ENCODE peak calls at places on chromosome 15, in six cellular contexts. M is left lung, Z is stomach, X is brain microvascular endothelial cell, V is ascending aorta, U is fibroblast of lung. W is an unnamed sample.

GRCh38 chr15:89068325-89068784 is 19.9 kb upstream of the ABHD2 start:
- DNase-seq in M (peak), Z (no peak), X (peak), V (peak), U (peak), W (peak)

GRCh38 chr15:35349916-35350315 is 196.0 kb downstream of the DPH6 start:
- DNase-seq in M (no peak), Z (no peak), X (no peak), V (no peak), U (no peak), W (peak)

GRCh38 chr15:70556804-70557203 is 206.6 kb downstream of the UACA start:
- DNase-seq in M (no peak), Z (no peak), X (no peak), V (peak), U (no peak), W (no peak)

GRCh38 chr15:78353093-78353492 is 12.9 kb downstream of the CRABP1 start:
- DNase-seq in M (no peak), Z (no peak), X (no peak), V (no peak), U (no peak), W (no peak)

GRCh38 chr15:35618260-35619188 is 72.6 kb upstream of the DPH6 start:
- DNase-seq in M (no peak), Z (no peak), X (no peak), V (no peak), U (peak), W (no peak)

GRCh38 chr15:23629234-23629805 is 18.3 kb downstream of the MAGEL2 start:
- DNase-seq in M (no peak), Z (no peak), X (no peak), V (no peak), U (peak), W (peak)

GRCh38 chr15:77702211-77702957 is 69.7 kb upstream of the LINGO1 start:
- DNase-seq in M (no peak), Z (no peak), X (peak), V (no peak), U (peak), W (peak)

GRCh38 chr15:56468271-56468912 is 3.5 kb upstream of the MNS1 start:
- DNase-seq in M (no peak), Z (no peak), X (no peak), V (no peak), U (no peak), W (no peak)

GRCh38 chr15:95208988-95209387 is 977.6 kb downstream of the MCTP2 start:
- DNase-seq in M (no peak), Z (no peak), X (peak), V (no peak), U (peak), W (peak)

GRCh38 chr15:71332605-71333004 is 217.3 kb downstream of the THSD4 start:
- DNase-seq in M (no peak), Z (no peak), X (no peak), V (no peak), U (peak), W (no peak)

GRCh38 chr15:31605467-31605931 is 278.9 kb downstream of the KLF13 start:
- DNase-seq in M (no peak), Z (no peak), X (peak), V (no peak), U (peak), W (peak)

GRCh38 chr15:89822951-89823701 is 8.5 kb upstream of the ANPEP start:
- DNase-seq in M (peak), Z (no peak), X (no peak), V (no peak), U (peak), W (peak)

GRCh38 chr15:81909229-81910087 is 136.4 kb downstream of the MEX3B start:
- DNase-seq in M (no peak), Z (no peak), X (no peak), V (no peak), U (no peak), W (no peak)

GRCh38 chr15:34223904-34224596 is 766 bp upstream of the EMC4 start:
- DNase-seq in M (no peak), Z (no peak), X (no peak), V (no peak), U (no peak), W (no peak)

GRCh38 chr15:41822471-41822870 is 5.4 kb upstream of the JMJD7 start:
- DNase-seq in M (no peak), Z (no peak), X (no peak), V (no peak), U (no peak), W (no peak)

GRCh38 chr15:22786868-22787698 is 639 bp downstream of the NIPA1 start:
- DNase-seq in M (no peak), Z (peak), X (no peak), V (no peak), U (peak), W (peak)

GRCh38 chr15:51341366-51342248 is at the start of gene GLDN:
- DNase-seq in M (peak), Z (peak), X (no peak), V (peak), U (peak), W (peak)

GRCh38 chr15:24879492-24879891 is 75.3 kb upstream of the SNRPN start:
- DNase-seq in M (no peak), Z (no peak), X (no peak), V (no peak), U (no peak), W (no peak)

GRCh38 chr15:89662893-89663673 is 7.8 kb upstream of the KIF7 start:
- DNase-seq in M (no peak), Z (peak), X (peak), V (peak), U (peak), W (peak)

GRCh38 chr15:70766597-70766996 is 3.2 kb upstream of the UACA start:
- DNase-seq in M (no peak), Z (no peak), X (no peak), V (no peak), U (no peak), W (no peak)

GRCh38 chr15:73239564-73240208 is 129.1 kb downstream of the HCN4 start:
- DNase-seq in M (no peak), Z (no peak), X (peak), V (no peak), U (no peak), W (peak)

GRCh38 chr15:79433610-79434009 is 1.5 kb downstream of the MINAR1 start:
- DNase-seq in M (no peak), Z (no peak), X (no peak), V (no peak), U (no peak), W (no peak)

GRCh38 chr15:25682349-25682748 is 180.8 kb downstream of the ATP10A start:
- DNase-seq in M (no peak), Z (no peak), X (no peak), V (peak), U (no peak), W (no peak)

GRCh38 chr15:89513284-89513683 is 16.9 kb upstream of the RHCG start:
- DNase-seq in M (no peak), Z (no peak), X (no peak), V (peak), U (no peak), W (peak)

GRCh38 chr15:31325432-31325975 is 1.1 kb upstream of the KLF13 start:
- DNase-seq in M (peak), Z (peak), X (no peak), V (peak), U (peak), W (peak)

GRCh38 chr15:90698629-90699028 is 18.5 kb upstream of the BLM start:
- DNase-seq in M (no peak), Z (no peak), X (no peak), V (no peak), U (no peak), W (no peak)

GRCh38 chr15:96330064-96330449 is 443 bp upstream of the NR2F2 start:
- DNase-seq in M (peak), Z (no peak), X (peak), V (peak), U (peak), W (peak)

GRCh38 chr15:55791576-55792400 is 48.8 kb upstream of the PRTG start:
- DNase-seq in M (peak), Z (no peak), X (peak), V (no peak), U (peak), W (peak)

GRCh38 chr15:33963831-33964664 is 4.2 kb upstream of the CHRM5 start:
- DNase-seq in M (no peak), Z (no peak), X (no peak), V (no peak), U (peak), W (peak)

GRCh38 chr15:49604625-49605409 is 15.8 kb downstream of the FAM227B start:
- DNase-seq in M (no peak), Z (no peak), X (no peak), V (no peak), U (no peak), W (no peak)

GRCh38 chr15:78104119-78104479 is 11.7 kb downstream of the SH2D7 start:
- DNase-seq in M (no peak), Z (no peak), X (no peak), V (no peak), U (no peak), W (no peak)

GRCh38 chr15:80228959-80229610 is 22.9 kb downstream of the CTXND1 start:
- DNase-seq in M (no peak), Z (no peak), X (peak), V (no peak), U (peak), W (no peak)

GRCh38 chr15:95922431-95922830 is 408.1 kb upstream of the NR2F2 start:
- DNase-seq in M (no peak), Z (no peak), X (no peak), V (no peak), U (no peak), W (peak)

GRCh38 chr15:63600001-63600645 is 2.9 kb downstream of the FBXL22 start:
- DNase-seq in M (no peak), Z (no peak), X (no peak), V (peak), U (no peak), W (peak)

GRCh38 chr15:96947830-96948229 is 617.3 kb downstream of the NR2F2 start:
- DNase-seq in M (no peak), Z (no peak), X (peak), V (no peak), U (peak), W (no peak)

GRCh38 chr15:36501063-36501678 is 78.3 kb upstream of the CDIN1 start:
- DNase-seq in M (no peak), Z (no peak), X (peak), V (no peak), U (peak), W (peak)

GRCh38 chr15:42273900-42274692 is 863 bp upstream of the TMEM87A start:
- DNase-seq in M (peak), Z (peak), X (peak), V (peak), U (peak), W (peak)

GRCh38 chr15:29364429-29365078 is 94.9 kb upstream of the NSMCE3 start:
- DNase-seq in M (no peak), Z (no peak), X (peak), V (no peak), U (peak), W (peak)

GRCh38 chr15:100667405-100668320 is 65.3 kb downstream of the ASB7 start:
- DNase-seq in M (peak), Z (no peak), X (no peak), V (no peak), U (peak), W (no peak)

GRCh38 chr15:58043192-58043903 is 22.2 kb downstream of the ALDH1A2 start:
- DNase-seq in M (no peak), Z (peak), X (peak), V (no peak), U (peak), W (peak)

DNA sequence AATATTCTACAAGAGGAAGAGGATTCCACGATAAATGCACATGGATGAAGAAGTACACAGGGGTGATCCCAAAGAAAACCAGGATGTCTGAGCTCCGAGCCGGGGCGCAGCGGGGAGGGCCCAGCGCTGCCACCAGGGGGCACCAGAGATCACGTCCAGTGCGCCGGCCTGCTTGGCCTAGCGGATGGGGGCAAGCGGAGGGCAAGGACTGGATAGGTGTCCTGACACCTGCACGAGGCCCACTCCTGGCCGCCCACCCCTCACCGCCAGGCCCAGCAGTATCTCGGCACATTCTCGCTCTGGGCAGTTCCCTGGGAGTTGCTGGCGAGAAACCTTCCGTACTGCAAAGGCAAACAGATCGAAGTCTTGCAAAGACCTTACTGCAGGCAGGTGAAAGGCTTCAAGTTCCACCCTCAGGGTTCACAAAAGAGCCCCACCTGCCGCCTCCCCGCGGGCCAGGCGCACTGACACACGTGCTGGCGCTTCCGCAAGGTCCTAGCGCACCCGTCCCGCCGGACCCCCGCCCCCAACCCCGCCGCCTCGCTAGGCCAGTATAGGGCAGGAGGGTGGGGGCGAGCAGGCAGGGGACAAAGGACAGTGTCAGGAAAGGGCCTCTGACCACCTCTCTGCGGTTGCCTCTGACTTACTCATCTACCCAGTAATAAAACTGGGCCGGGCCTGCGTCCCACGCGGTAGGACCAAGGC is 3.3 kb downstream of the ANKRD63 start:
- DNase-seq in M (peak), Z (peak), X (peak), V (peak), U (peak), W (peak)
- H3K4me3 ChIP-seq in M (no peak), Z (peak), X (no peak), V (peak), U (no peak), W (no peak)

GRCh38 chr15:32853667-32854066 is 135.9 kb downstream of the GREM1 start:
- DNase-seq in M (no peak), Z (no peak), X (no peak), V (no peak), U (no peak), W (no peak)

GRCh38 chr15:32856753-32857152 is 138.9 kb downstream of the GREM1 start:
- DNase-seq in M (no peak), Z (no peak), X (peak), V (no peak), U (peak), W (no peak)

GRCh38 chr15:32852771-32853170 is 135.0 kb downstream of the GREM1 start:
- DNase-seq in M (no peak), Z (no peak), X (no peak), V (no peak), U (no peak), W (peak)

GRCh38 chr15:32857732-32858131 is 139.9 kb downstream of the GREM1 start:
- DNase-seq in M (no peak), Z (no peak), X (no peak), V (no peak), U (no peak), W (peak)

GRCh38 chr15:32855942-32856341 is 138.1 kb downstream of the GREM1 start:
- DNase-seq in M (no peak), Z (no peak), X (peak), V (peak), U (peak), W (peak)
- TF ChIP-seq CTCF in M (no peak), Z (no peak), X (no peak), V (no peak), U (no peak), W (no peak)

GRCh38 chr15:74543583-74543982 is 2.6 kb downstream of the ARID3B start:
- DNase-seq in M (no peak), Z (no peak), X (no peak), V (no peak), U (no peak), W (no peak)
- H3K4me3 ChIP-seq in M (no peak), Z (no peak), X (no peak), V (no peak), U (no peak), W (no peak)

GRCh38 chr15:61315471-61315870 is 86.4 kb upstream of the RORA start:
- DNase-seq in M (no peak), Z (no peak), X (no peak), V (no peak), U (no peak), W (peak)

GRCh38 chr15:61318276-61318675 is 89.2 kb upstream of the RORA start:
- DNase-seq in M (no peak), Z (no peak), X (no peak), V (no peak), U (no peak), W (no peak)

GRCh38 chr15:61319892-61320291 is 90.8 kb upstream of the RORA start:
- DNase-seq in M (no peak), Z (no peak), X (no peak), V (no peak), U (no peak), W (no peak)

GRCh38 chr15:61314443-61314842 is 85.3 kb upstream of the RORA start:
- DNase-seq in M (no peak), Z (no peak), X (no peak), V (no peak), U (no peak), W (no peak)

DNA sequence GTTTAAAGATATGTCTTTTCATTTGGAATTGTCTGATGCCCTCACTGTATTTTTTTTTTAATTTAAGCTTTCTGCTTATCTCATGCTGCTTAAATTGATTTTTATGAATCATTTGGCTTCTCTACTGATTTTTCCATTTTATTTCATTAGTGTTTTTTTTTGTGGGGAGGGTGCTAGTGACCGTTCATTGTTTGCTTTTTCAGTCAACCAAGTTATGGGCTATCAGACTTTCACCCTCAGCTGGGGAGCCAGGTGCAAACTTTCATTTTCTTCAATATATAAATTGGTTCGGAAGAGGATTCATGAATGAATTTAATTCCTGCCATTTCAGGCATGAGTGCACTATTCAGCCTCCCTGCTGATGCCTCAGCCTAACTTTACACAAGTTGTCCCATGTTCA is 89.7 kb upstream of the RORA start:
- DNase-seq in M (no peak), Z (no peak), X (no peak), V (no peak), U (no peak), W (no peak)
- TF ChIP-seq CTCF in M (no peak), Z (no peak), X (no peak), V (no peak), U (no peak), W (no peak)

W was measured in epithelial cell of esophagus.